ENCODE peak calls at places on chromosomes 4 and X, in four cellular contexts. Y is GM12878, L is K562, U is H1. X is an unnamed sample.

GRCh38 chr4:186297013-186297645 is 31.1 kb downstream of the F11 start:
- DNase-seq in Y (no peak), L (peak), U (no peak), X (peak)

GRCh38 chr4:17173300-17173699 is 274.9 kb upstream of the LDB2 start:
- DNase-seq in Y (no peak), L (no peak), U (no peak), X (no peak)

GRCh38 chr4:128461300-128462103 is 173.9 kb upstream of the PGRMC2 start:
- DNase-seq in Y (no peak), L (peak), U (no peak), X (no peak)

GRCh38 chr4:173139561-173139960 is 29.1 kb upstream of the GALNT7 start:
- DNase-seq in Y (no peak), L (no peak), U (no peak), X (no peak)

GRCh38 chr4:123699823-123700822 is 303.5 kb downstream of the SPRY1 start:
- DNase-seq in Y (no peak), L (no peak), U (no peak), X (peak)

GRCh38 chr4:68700152-68700551 is 29.7 kb upstream of the UGT2B15 start:
- DNase-seq in Y (no peak), L (no peak), U (no peak), X (no peak)

GRCh38 chrX:112874140-112874539 is 33.5 kb upstream of the AMOT start:
- DNase-seq in Y (no peak), L (no peak), U (no peak), X (no peak)

GRCh38 chr4:30721353-30722091 is 1.4 kb downstream of the PCDH7 start:
- DNase-seq in Y (no peak), L (no peak), U (no peak), X (no peak)

GRCh38 chrX:131728295-131729145 is 184.6 kb downstream of the OR13H1 start:
- DNase-seq in Y (peak), L (no peak), U (no peak), X (no peak)

GRCh38 chr4:122765702-122766352 is 33.3 kb downstream of the BBS12 start:
- DNase-seq in Y (no peak), L (peak), U (no peak), X (no peak)

GRCh38 chr4:1720163-1720983 is 750 bp downstream of the TMEM129 start:
- DNase-seq in Y (no peak), L (peak), U (no peak), X (no peak)

GRCh38 chr4:36280555-36280954 is 861 bp upstream of the DTHD1 start:
- DNase-seq in Y (no peak), L (no peak), U (no peak), X (no peak)

GRCh38 chrX:25012793-25013592 is 2.8 kb downstream of the ARX start:
- DNase-seq in Y (no peak), L (no peak), U (no peak), X (no peak)

GRCh38 chr4:10054571-10055041 is 33.3 kb upstream of the SLC2A9 start:
- DNase-seq in Y (no peak), L (no peak), U (no peak), X (peak)

GRCh38 chr4:139903845-139904244 is 238.2 kb downstream of the MGST2 start:
- DNase-seq in Y (no peak), L (no peak), U (no peak), X (no peak)

GRCh38 chrX:46125139-46125538 is 420.1 kb downstream of the ZNF674 start:
- DNase-seq in Y (no peak), L (no peak), U (no peak), X (no peak)

GRCh38 chrX:19462879-19463278 is 52.4 kb downstream of the MAP3K15 start:
- DNase-seq in Y (no peak), L (no peak), U (no peak), X (no peak)

GRCh38 chrX:110087485-110088356 is 84.8 kb downstream of the TMEM164 start:
- DNase-seq in Y (no peak), L (no peak), U (no peak), X (no peak)

GRCh38 chrX:44890247-44890646 is 17.3 kb downstream of the KDM6A start:
- DNase-seq in Y (no peak), L (no peak), U (no peak), X (no peak)

GRCh38 chr4:6378493-6379445 is 93.6 kb downstream of the PPP2R2C start:
- DNase-seq in Y (no peak), L (no peak), U (no peak), X (no peak)

GRCh38 chr4:52425751-52426326 is 233.3 kb downstream of the USP46 start:
- DNase-seq in Y (no peak), L (no peak), U (no peak), X (no peak)

GRCh38 chrX:9786839-9787635 is 808 bp downstream of the SHROOM2 start:
- DNase-seq in Y (no peak), L (no peak), U (no peak), X (no peak)

DNA sequence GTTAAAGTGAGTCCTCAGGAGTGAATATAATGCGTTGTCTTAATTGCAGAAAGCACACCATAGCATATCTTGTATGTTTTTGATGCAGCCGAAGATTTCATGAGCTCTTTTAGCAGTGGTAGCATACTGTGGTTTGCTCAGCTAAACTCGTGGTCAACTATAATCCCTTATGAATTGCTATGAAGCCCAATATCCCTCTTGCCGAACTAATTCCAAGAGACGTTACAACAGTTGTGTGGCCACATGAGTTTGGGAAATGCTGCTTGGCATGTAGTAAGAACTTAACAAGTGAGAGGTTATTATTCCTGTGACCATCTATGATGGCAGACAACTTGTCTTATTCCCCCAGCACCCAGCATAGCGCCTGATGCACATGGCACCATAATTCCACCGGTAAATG is 30.7 kb downstream of the SYAP1 start:
- DNase-seq in Y (no peak), L (no peak), U (no peak), X (no peak)
- TF ChIP-seq KDM1A in Y (no peak), L (no peak), U (no peak), X (no peak)

GRCh38 chr4:158845166-158846041 is 76.6 kb downstream of the FNIP2 start:
- DNase-seq in Y (no peak), L (no peak), U (peak), X (no peak)
- TF ChIP-seq SIN3A in Y (no peak), L (no peak), U (no peak), X (no peak)

GRCh38 chr4:41258783-41259182 is 2.1 kb downstream of the UCHL1 start:
- DNase-seq in Y (no peak), L (no peak), U (no peak), X (peak)

GRCh38 chr4:41256740-41257256 is at the start of gene UCHL1:
- DNase-seq in Y (no peak), L (no peak), U (peak), X (no peak)

GRCh38 chr4:41256131-41256739 is 493 bp upstream of the UCHL1 start:
- DNase-seq in Y (no peak), L (no peak), U (no peak), X (no peak)

GRCh38 chr4:41257257-41257900 is 651 bp downstream of the UCHL1 start:
- DNase-seq in Y (no peak), L (no peak), U (no peak), X (no peak)

DNA sequence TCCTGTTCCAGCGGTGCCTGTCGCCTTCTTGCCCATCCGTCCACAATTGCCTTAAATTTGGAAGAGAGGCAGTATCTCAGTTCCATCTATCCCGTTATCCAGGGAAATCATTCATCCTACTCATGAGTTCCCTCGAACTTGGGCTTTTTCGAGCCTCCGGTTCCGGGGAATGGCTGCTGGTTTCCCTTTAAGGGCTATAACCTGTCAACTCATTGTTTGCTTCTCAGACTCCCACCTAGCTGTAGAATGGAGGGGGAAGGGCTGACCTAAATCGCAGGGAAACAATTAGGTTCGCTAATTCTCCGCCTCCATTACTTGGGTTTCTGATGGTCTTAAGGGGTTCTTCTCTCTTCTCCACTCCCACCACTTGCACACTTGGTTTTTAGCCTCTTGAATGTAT is 1.2 kb downstream of the UCHL1 start:
- DNase-seq in Y (no peak), L (no peak), U (no peak), X (no peak)
- TF ChIP-seq KDM1A in Y (no peak), L (no peak), U (no peak), X (no peak)

GRCh38 chr4:155077860-155078259 is 130.6 kb upstream of the NPY2R start:
- DNase-seq in Y (no peak), L (no peak), U (peak), X (no peak)

GRCh38 chr4:155066871-155067270 is 141.6 kb upstream of the NPY2R start:
- DNase-seq in Y (no peak), L (no peak), U (no peak), X (no peak)

GRCh38 chr4:155071962-155072361 is 136.5 kb upstream of the NPY2R start:
- DNase-seq in Y (no peak), L (no peak), U (no peak), X (no peak)

GRCh38 chr4:155073852-155074251 is 134.6 kb upstream of the NPY2R start:
- DNase-seq in Y (no peak), L (no peak), U (no peak), X (no peak)

GRCh38 chr4:155072417-155072816 is 136.0 kb upstream of the NPY2R start:
- DNase-seq in Y (no peak), L (no peak), U (no peak), X (no peak)
- TF ChIP-seq SIN3A in Y (no peak), L (no peak), U (no peak), X (no peak)

GRCh38 chrX:13689519-13690211 is 737 bp downstream of the RAB9A start:
- DNase-seq in Y (no peak), L (no peak), U (no peak), X (no peak)
- TF ChIP-seq KDM1A in Y (no peak), L (no peak), U (no peak), X (no peak)

X was measured in HepG2.